ENCODE peak calls at places on chromosomes 13 and 19, in eight cellular contexts. One of them, this sample, is unnamed.
A peak's percentile ranks its signal among the peaks of the same experiment; 100 is the strongest.

GRCh38 chr19:47209323-47210179 is 21.4 kb downstream of the BBC3 start:
- DNase-seq in RPMI7951: no peak
- DNase-seq in stimulated activated CD4-positive, alpha-beta T cell treated with anti-CD3 and anti-CD28 coated beads, Interleukin-4, amount 100 ng/mL, for 1 hour: no peak
- DNase-seq in kidney epithelial cell: no peak
- DNase-seq in EL: no peak
- DNase-seq in D341Med: no peak
- DNase-seq in astrocyte: no peak
- DNase-seq in stimulated activated CD8-positive, alpha-beta memory T cell treated with anti-CD3 and anti-CD28 coated beads, Interleukin-2, amount 100 ng/mL, for 1 hour: no peak
- DNase-seq in this sample: peak; percentile 38

GRCh38 chr13:72290962-72291681 is 424.1 kb upstream of the DACH1 start:
- DNase-seq in RPMI7951: peak; percentile 97
- DNase-seq in astrocyte: peak; percentile 91
- DNase-seq in kidney epithelial cell: peak; percentile 94
- DNase-seq in D341Med: no peak
- DNase-seq in EL: peak; percentile 95
- DNase-seq in stimulated activated CD8-positive, alpha-beta memory T cell treated with anti-CD3 and anti-CD28 coated beads, Interleukin-2, amount 100 ng/mL, for 1 hour: no peak
- DNase-seq in stimulated activated CD4-positive, alpha-beta T cell treated with anti-CD3 and anti-CD28 coated beads, Interleukin-4, amount 100 ng/mL, for 1 hour: no peak
- DNase-seq in this sample: peak; percentile 95

GRCh38 chr19:10907925-10908324 is 20.5 kb downstream of the YIPF2 start:
- DNase-seq in stimulated activated CD4-positive, alpha-beta T cell treated with anti-CD3 and anti-CD28 coated beads, Interleukin-4, amount 100 ng/mL, for 1 hour: no peak
- DNase-seq in kidney epithelial cell: no peak
- DNase-seq in RPMI7951: no peak
- DNase-seq in D341Med: no peak
- DNase-seq in EL: no peak
- DNase-seq in astrocyte: no peak
- DNase-seq in stimulated activated CD8-positive, alpha-beta memory T cell treated with anti-CD3 and anti-CD28 coated beads, Interleukin-2, amount 100 ng/mL, for 1 hour: no peak
- DNase-seq in this sample: no peak

GRCh38 chr19:17575871-17576757 is 20.7 kb downstream of the COLGALT1 start:
- DNase-seq in stimulated activated CD4-positive, alpha-beta T cell treated with anti-CD3 and anti-CD28 coated beads, Interleukin-4, amount 100 ng/mL, for 1 hour: no peak
- DNase-seq in astrocyte: no peak
- DNase-seq in D341Med: no peak
- DNase-seq in kidney epithelial cell: no peak
- DNase-seq in stimulated activated CD8-positive, alpha-beta memory T cell treated with anti-CD3 and anti-CD28 coated beads, Interleukin-2, amount 100 ng/mL, for 1 hour: no peak
- DNase-seq in RPMI7951: no peak
- DNase-seq in EL: no peak
- DNase-seq in this sample: no peak

GRCh38 chr19:43636121-43636683 is 3.4 kb downstream of the CADM4 start:
- DNase-seq in EL: peak; percentile 66
- DNase-seq in kidney epithelial cell: no peak
- DNase-seq in stimulated activated CD8-positive, alpha-beta memory T cell treated with anti-CD3 and anti-CD28 coated beads, Interleukin-2, amount 100 ng/mL, for 1 hour: no peak
- DNase-seq in RPMI7951: no peak
- DNase-seq in astrocyte: peak; percentile 27
- DNase-seq in D341Med: no peak
- DNase-seq in stimulated activated CD4-positive, alpha-beta T cell treated with anti-CD3 and anti-CD28 coated beads, Interleukin-4, amount 100 ng/mL, for 1 hour: no peak
- DNase-seq in this sample: no peak

GRCh38 chr13:109785892-109786450 is 412 bp downstream of the IRS2 start:
- DNase-seq in stimulated activated CD4-positive, alpha-beta T cell treated with anti-CD3 and anti-CD28 coated beads, Interleukin-4, amount 100 ng/mL, for 1 hour: no peak
- DNase-seq in astrocyte: no peak
- DNase-seq in RPMI7951: no peak
- DNase-seq in EL: no peak
- DNase-seq in D341Med: no peak
- DNase-seq in kidney epithelial cell: no peak
- DNase-seq in stimulated activated CD8-positive, alpha-beta memory T cell treated with anti-CD3 and anti-CD28 coated beads, Interleukin-2, amount 100 ng/mL, for 1 hour: no peak
- DNase-seq in this sample: no peak

GRCh38 chr19:13052447-13053232 is 50.0 kb downstream of the LYL1 start:
- DNase-seq in stimulated activated CD4-positive, alpha-beta T cell treated with anti-CD3 and anti-CD28 coated beads, Interleukin-4, amount 100 ng/mL, for 1 hour: no peak
- DNase-seq in RPMI7951: peak; percentile 64
- DNase-seq in kidney epithelial cell: no peak
- DNase-seq in stimulated activated CD8-positive, alpha-beta memory T cell treated with anti-CD3 and anti-CD28 coated beads, Interleukin-2, amount 100 ng/mL, for 1 hour: no peak
- DNase-seq in astrocyte: no peak
- DNase-seq in D341Med: no peak
- DNase-seq in EL: no peak
- DNase-seq in this sample: no peak

GRCh38 chr19:57665261-57665806 is 3.4 kb upstream of the ZSCAN4 start:
- DNase-seq in kidney epithelial cell: no peak
- DNase-seq in D341Med: no peak
- DNase-seq in EL: no peak
- DNase-seq in RPMI7951: no peak
- DNase-seq in stimulated activated CD8-positive, alpha-beta memory T cell treated with anti-CD3 and anti-CD28 coated beads, Interleukin-2, amount 100 ng/mL, for 1 hour: no peak
- DNase-seq in stimulated activated CD4-positive, alpha-beta T cell treated with anti-CD3 and anti-CD28 coated beads, Interleukin-4, amount 100 ng/mL, for 1 hour: no peak
- DNase-seq in astrocyte: no peak
- DNase-seq in this sample: no peak

GRCh38 chr13:102295316-102296048 is 106.4 kb downstream of the FGF14 start:
- DNase-seq in stimulated activated CD8-positive, alpha-beta memory T cell treated with anti-CD3 and anti-CD28 coated beads, Interleukin-2, amount 100 ng/mL, for 1 hour: no peak
- DNase-seq in EL: no peak
- DNase-seq in D341Med: no peak
- DNase-seq in astrocyte: peak; percentile 16
- DNase-seq in kidney epithelial cell: no peak
- DNase-seq in stimulated activated CD4-positive, alpha-beta T cell treated with anti-CD3 and anti-CD28 coated beads, Interleukin-4, amount 100 ng/mL, for 1 hour: no peak
- DNase-seq in RPMI7951: no peak
- DNase-seq in this sample: peak; percentile 26

GRCh38 chr19:11264452-11265176 is 2.3 kb upstream of the DOCK6 start:
- DNase-seq in kidney epithelial cell: no peak
- DNase-seq in stimulated activated CD4-positive, alpha-beta T cell treated with anti-CD3 and anti-CD28 coated beads, Interleukin-4, amount 100 ng/mL, for 1 hour: no peak
- DNase-seq in RPMI7951: no peak
- DNase-seq in astrocyte: no peak
- DNase-seq in D341Med: no peak
- DNase-seq in EL: no peak
- DNase-seq in stimulated activated CD8-positive, alpha-beta memory T cell treated with anti-CD3 and anti-CD28 coated beads, Interleukin-2, amount 100 ng/mL, for 1 hour: no peak
- DNase-seq in this sample: no peak

GRCh38 chr13:113245858-113246791 is 36.7 kb downstream of the CUL4A start:
- DNase-seq in kidney epithelial cell: no peak
- DNase-seq in stimulated activated CD4-positive, alpha-beta T cell treated with anti-CD3 and anti-CD28 coated beads, Interleukin-4, amount 100 ng/mL, for 1 hour: no peak
- DNase-seq in astrocyte: no peak
- DNase-seq in stimulated activated CD8-positive, alpha-beta memory T cell treated with anti-CD3 and anti-CD28 coated beads, Interleukin-2, amount 100 ng/mL, for 1 hour: no peak
- DNase-seq in EL: no peak
- DNase-seq in D341Med: no peak
- DNase-seq in RPMI7951: no peak
- DNase-seq in this sample: no peak

GRCh38 chr19:45973564-45974338 is at the start of gene NOVA2:
- DNase-seq in kidney epithelial cell: no peak
- DNase-seq in stimulated activated CD4-positive, alpha-beta T cell treated with anti-CD3 and anti-CD28 coated beads, Interleukin-4, amount 100 ng/mL, for 1 hour: peak; percentile 40
- DNase-seq in stimulated activated CD8-positive, alpha-beta memory T cell treated with anti-CD3 and anti-CD28 coated beads, Interleukin-2, amount 100 ng/mL, for 1 hour: no peak
- DNase-seq in EL: peak; percentile 39
- DNase-seq in D341Med: peak; percentile 91
- DNase-seq in RPMI7951: peak; percentile 57
- DNase-seq in astrocyte: peak; percentile 64
- DNase-seq in this sample: peak; percentile 81

This sample was measured in fibroblast of lung.